ENCODE peak calls at places on chromosome 16, in five cellular contexts. W is K562, K is upper lobe of left lung, F is HepG2, Z is A549. I is an unnamed sample. For H3K4me1, the result is how much of the 10 kb centered on the place peaks cover.

GRCh38 chr16:81634380-81635121 is 144.5 kb upstream of the PLCG2 start:
- ATAC-seq in W (peak), K (no peak), F (no peak), Z (no peak), I (no peak)

GRCh38 chr16:55832788-55833583 is at the start of gene CES1:
- ATAC-seq in W (peak), K (peak), F (peak), Z (peak), I (peak)

GRCh38 chr16:30797670-30798309 is 10.8 kb upstream of the ZNF629 start:
- ATAC-seq in W (peak), K (no peak), F (peak), Z (peak), I (no peak)

GRCh38 chr16:57141822-57142631 is 43.8 kb downstream of the PSME3IP1 start:
- ATAC-seq in W (no peak), K (no peak), F (no peak), Z (no peak), I (no peak)

GRCh38 chr16:72182976-72183375 is 11.0 kb upstream of the PMFBP1 start:
- ATAC-seq in W (no peak), K (peak), F (no peak), Z (no peak), I (no peak)

GRCh38 chr16:76749780-76750375 is 441.1 kb upstream of the MON1B start:
- ATAC-seq in W (no peak), K (no peak), F (no peak), Z (no peak), I (no peak)

GRCh38 chr16:54351171-54351570 is 64.6 kb upstream of the IRX3 start:
- ATAC-seq in W (no peak), K (no peak), F (no peak), Z (no peak), I (no peak)

GRCh38 chr16:4640572-4641305 is 16.1 kb downstream of the MGRN1 start:
- ATAC-seq in W (peak), K (peak), F (no peak), Z (no peak), I (no peak)

GRCh38 chr16:3574195-3574594 is 3.0 kb downstream of the NLRC3 start:
- ATAC-seq in W (no peak), K (no peak), F (no peak), Z (no peak), I (no peak)

GRCh38 chr16:82808036-82808435 is 181.3 kb downstream of the CDH13 start:
- ATAC-seq in W (no peak), K (no peak), F (no peak), Z (no peak), I (no peak)

GRCh38 chr16:81447383-81448101 is 2.9 kb downstream of the CMIP start:
- ATAC-seq in W (no peak), K (peak), F (peak), Z (peak), I (no peak)

GRCh38 chr16:65737831-65738230 is 616.0 kb upstream of the CDH11 start:
- ATAC-seq in W (no peak), K (no peak), F (no peak), Z (no peak), I (no peak)

GRCh38 chr16:55439101-55439690 is 39.8 kb upstream of the MMP2 start:
- ATAC-seq in W (no peak), K (peak), F (no peak), Z (no peak), I (peak)

GRCh38 chr16:48586083-48586482 is 23.9 kb downstream of the N4BP1 start:
- ATAC-seq in W (no peak), K (no peak), F (no peak), Z (no peak), I (no peak)

GRCh38 chr16:88393034-88393433 is 10.3 kb downstream of the ZNF469 start:
- ATAC-seq in W (no peak), K (no peak), F (no peak), Z (no peak), I (peak)

GRCh38 chr16:1325673-1326371 is 7.6 kb upstream of the BAIAP3 start:
- ATAC-seq in W (peak), K (peak), F (peak), Z (peak), I (no peak)

GRCh38 chr16:7602424-7602935 is 269.8 kb downstream of the RBFOX1 start:
- ATAC-seq in W (no peak), K (no peak), F (no peak), Z (no peak), I (no peak)

GRCh38 chr16:27642753-27643152 is 92.8 kb downstream of the KATNIP start:
- ATAC-seq in W (peak), K (no peak), F (peak), Z (peak), I (no peak)

GRCh38 chr16:30740364-30741251 is 7.6 kb upstream of the PHKG2 start:
- ATAC-seq in W (peak), K (peak), F (no peak), Z (peak), I (peak)

GRCh38 chr16:78428193-78428592 is 328.7 kb downstream of the WWOX start:
- ATAC-seq in W (peak), K (no peak), F (no peak), Z (no peak), I (no peak)

GRCh38 chr16:68190099-68190498 is 45.8 kb downstream of the ESRP2 start:
- ATAC-seq in W (no peak), K (no peak), F (no peak), Z (no peak), I (no peak)

GRCh38 chr16:4086153-4086552 is 30.1 kb downstream of the ADCY9 start:
- ATAC-seq in W (no peak), K (no peak), F (no peak), Z (no peak), I (no peak)

GRCh38 chr16:26666486-26666885 is 400.2 kb upstream of the C16orf82 start:
- ATAC-seq in W (no peak), K (no peak), F (no peak), Z (no peak), I (no peak)

GRCh38 chr16:79469999-79470398 is 130.5 kb downstream of the MAF start:
- ATAC-seq in W (no peak), K (peak), F (no peak), Z (no peak), I (peak)

DNA sequence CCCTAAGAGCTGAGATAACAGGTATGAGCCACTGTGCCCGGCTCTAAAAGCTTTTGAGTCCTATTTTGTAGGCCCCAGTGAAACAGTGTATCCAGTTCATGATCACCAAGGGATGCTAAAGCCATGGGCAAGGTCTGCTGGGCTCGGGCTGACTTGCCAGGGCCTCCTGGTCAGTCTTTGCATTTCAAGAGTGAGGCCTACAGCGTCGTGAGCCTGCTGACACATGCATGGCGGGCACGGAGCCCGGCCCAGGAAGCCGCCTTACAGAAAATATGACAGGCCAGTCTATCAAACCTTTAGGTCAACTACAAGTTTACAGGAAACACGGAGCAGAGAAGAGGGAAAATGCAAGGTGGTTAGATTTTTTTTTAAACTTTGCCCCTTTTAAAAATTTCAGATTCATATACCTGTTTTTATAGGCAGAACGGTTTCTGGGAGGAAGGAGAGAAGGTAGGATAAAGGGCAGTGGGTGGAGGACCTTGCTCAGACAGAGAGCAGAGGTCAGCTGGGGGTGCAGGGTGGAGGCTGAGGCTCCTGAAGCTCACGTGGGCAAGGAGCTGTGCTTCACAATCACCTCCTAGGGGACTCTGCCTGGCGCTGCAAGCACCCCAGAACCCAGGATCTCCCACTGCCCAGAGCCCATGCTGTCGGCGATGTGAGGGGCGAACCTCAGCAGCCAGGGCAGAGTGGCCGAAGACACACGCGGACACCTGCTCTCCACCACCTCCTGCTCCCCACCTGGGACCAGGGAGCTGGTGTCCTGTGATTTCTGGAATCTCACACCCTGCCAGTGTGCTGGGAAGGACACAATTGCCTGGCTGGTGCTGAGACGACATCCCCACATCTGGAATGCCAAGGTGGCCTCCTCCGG is 21.3 kb downstream of the C16orf95 start:
- ATAC-seq in W (peak), K (no peak), F (peak), Z (no peak), I (no peak)
- H3K4me1 ChIP-seq in W (under half), K (under half), F (under half), Z (under half), I (under half)

GRCh38 chr16:89506113-89506504 is 2.1 kb upstream of the SPG7 start:
- ATAC-seq in W (no peak), K (no peak), F (no peak), Z (no peak), I (no peak)

GRCh38 chr16:89504061-89504460 is 4.1 kb upstream of the SPG7 start:
- ATAC-seq in W (no peak), K (no peak), F (no peak), Z (no peak), I (no peak)

GRCh38 chr16:89507219-89507833 is 877 bp upstream of the SPG7 start:
- ATAC-seq in W (peak), K (no peak), F (peak), Z (peak), I (no peak)

GRCh38 chr16:89506791-89507191 is 1.4 kb upstream of the SPG7 start:
- ATAC-seq in W (peak), K (no peak), F (no peak), Z (no peak), I (no peak)

DNA sequence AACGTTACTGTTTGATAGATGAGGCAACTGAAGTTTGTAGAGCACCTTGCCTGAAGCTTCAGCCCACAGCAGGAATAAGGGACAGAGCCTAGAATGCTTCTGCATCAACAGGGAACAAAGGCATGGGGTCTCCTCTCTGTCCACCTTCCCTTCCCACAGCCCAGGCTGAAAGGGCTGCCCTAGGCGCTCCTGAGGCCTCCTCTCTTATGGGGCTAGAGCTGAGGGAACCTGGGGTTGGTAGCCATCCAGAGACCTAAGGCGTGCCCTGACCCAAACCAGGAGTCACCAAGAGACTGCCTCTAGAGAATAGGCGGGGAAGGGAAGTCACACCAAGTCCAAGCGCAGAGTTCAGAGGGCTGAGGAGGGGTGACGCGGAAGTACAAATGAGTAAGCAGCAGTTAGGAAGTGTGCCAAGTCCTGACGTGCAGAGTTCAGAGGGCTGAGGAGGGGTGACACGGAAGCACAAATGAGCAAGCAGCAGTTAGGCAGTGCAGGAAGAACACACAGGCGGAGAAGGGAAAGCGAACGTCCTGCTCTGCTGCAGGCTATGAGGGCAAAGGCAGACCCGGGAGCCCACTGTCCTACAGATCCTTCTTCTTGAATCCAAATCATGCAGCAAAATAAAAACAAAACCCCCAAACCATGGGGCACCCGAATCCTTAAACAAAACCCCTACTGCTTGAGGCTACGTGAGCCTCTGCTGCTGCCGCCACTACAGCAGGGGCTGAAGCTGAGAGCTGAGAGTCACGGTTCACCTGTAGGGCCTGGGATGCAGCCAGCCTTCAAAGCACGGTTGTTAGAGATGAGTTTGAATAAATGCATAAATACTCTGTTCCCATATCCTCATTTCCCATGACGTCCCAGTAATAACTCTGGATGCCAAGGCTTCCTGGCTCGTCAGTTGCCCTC is 2.7 kb upstream of the SPG7 start:
- ATAC-seq in W (peak), K (peak), F (peak), Z (peak), I (peak)
- TF ChIP-seq EP300 in W (peak), K (no peak), F (peak), Z (no peak), I (no peak)

DNA sequence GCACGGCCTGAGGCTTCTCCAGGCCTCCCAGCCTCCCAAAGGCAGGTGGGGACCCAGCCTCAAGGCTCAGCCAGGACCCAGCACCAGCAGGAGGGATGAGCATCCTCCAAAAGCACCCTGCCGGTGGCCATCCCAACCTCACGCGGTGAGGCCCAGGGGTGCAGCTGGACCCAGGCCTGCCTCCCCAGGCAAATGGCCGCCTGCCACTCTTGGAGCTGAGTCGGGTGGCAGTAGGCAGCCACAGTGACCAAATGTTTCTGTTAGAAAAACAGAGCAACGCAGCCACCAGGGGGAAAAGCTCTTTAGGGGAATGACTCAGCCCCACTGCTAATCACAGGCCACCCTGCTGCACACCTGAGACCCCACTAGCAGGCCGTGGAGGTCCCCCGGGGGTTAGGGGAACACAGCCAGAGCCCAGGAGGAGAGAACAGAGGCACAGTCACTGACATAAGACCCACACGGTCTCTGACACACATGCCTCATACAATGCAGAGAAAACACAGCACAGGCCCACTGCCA is 12.5 kb downstream of the BCAR1 start:
- ATAC-seq in W (no peak), K (no peak), F (peak), Z (peak), I (peak)
- H3K4me1 ChIP-seq in W (under half), K (under half), F (half or more), Z (under half), I (half or more)

DNA sequence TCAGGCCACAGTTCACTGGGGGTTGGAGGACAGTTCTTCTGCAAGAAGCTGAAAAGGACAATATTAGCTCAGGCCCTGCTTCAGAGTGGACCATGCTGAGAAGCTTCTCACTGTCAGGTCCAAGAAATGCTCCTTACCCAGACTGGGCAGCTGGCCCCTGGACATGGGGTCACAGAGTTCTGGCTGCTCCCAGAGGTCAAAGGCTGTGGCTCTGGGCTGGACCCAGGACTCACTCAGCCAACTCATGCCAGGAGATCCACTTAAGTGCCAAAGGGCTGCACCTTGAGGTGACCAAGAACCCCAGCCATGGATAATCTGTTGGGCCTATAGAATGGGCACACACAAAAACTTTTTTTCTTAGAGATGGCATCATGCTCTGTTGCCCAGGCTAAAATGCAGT is 4.0 kb downstream of the CES2 start:
- ATAC-seq in W (no peak), K (no peak), F (no peak), Z (no peak), I (no peak)
- TF ChIP-seq EP300 in W (no peak), K (no peak), F (no peak), Z (no peak), I (no peak)

DNA sequence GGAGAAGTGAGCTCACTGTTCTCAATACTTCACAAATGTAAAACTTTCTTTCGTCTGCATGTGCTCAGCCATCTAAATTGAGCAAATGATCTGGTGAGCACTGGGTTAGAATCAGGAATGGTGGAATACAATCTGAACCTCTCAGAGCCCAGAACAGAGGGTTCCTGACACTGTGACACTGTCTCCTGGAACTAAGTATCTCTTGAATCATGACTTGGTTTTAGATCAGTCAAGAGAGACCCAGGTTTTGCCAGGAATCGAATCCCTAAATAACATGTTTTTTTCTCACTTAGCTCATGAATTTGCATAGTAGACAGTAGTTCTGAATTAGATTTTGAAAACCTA is 49.3 kb downstream of the SF3B3 start:
- ATAC-seq in W (no peak), K (no peak), F (no peak), Z (no peak), I (no peak)
- H3K4me1 ChIP-seq in W (under half), K (half or more), F (under half), Z (under half), I (under half)

GRCh38 chr16:64150193-64150592 is 971.7 kb downstream of the CDH11 start:
- ATAC-seq in W (no peak), K (no peak), F (no peak), Z (no peak), I (no peak)

GRCh38 chr16:64153718-64154117 is 968.1 kb downstream of the CDH11 start:
- ATAC-seq in W (no peak), K (no peak), F (no peak), Z (no peak), I (no peak)

GRCh38 chr16:64147941-64148340 is 973.9 kb downstream of the CDH11 start:
- ATAC-seq in W (no peak), K (no peak), F (no peak), Z (no peak), I (no peak)

GRCh38 chr16:64152010-64152767 is 969.7 kb downstream of the CDH11 start:
- ATAC-seq in W (no peak), K (no peak), F (no peak), Z (no peak), I (no peak)
- TF ChIP-seq EP300 in W (no peak), K (no peak), F (no peak), Z (no peak), I (no peak)

GRCh38 chr16:11101695-11102522 is 154.1 kb downstream of the SOCS1 start:
- ATAC-seq in W (peak), K (no peak), F (peak), Z (no peak), I (no peak)
- H3K4me1 ChIP-seq in W (half or more), K (half or more), F (under half), Z (under half), I (half or more)

DNA sequence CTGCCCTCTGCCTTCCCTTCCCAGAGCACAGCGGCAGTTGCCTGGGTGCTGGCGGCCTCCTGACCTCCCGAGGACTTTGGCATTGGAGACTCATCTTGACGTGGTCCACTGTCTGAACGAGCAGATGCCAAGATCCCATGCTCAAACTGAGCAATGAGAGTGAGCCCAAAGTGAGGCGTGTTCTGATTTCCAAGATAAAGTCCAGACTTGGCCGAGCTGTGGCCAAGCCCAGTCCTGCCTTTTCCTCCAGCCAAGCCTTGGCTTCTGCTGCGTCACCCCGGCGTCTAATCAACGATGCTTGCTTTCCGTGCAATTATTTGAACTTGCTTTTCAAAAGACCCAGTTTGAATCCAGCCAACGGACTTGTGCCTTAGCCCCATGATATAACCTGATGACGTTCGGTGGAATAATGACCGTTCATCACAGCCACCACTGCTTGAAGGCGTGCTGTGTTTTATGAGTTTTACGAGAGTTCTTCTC is 179.2 kb downstream of the IRF8 start:
- ATAC-seq in W (peak), K (no peak), F (no peak), Z (no peak), I (peak)
- TF ChIP-seq EP300 in W (no peak), K (no peak), F (no peak), Z (no peak), I (no peak)